ENCODE peak calls at places on chromosomes 4 and X, in six cellular contexts. E is left lung; W is left colon; P is memory B cell; G is CD4-positive, alpha-beta T cell; B is aorta. K is an unnamed sample.
A peak's percentile ranks its signal among the peaks of the same experiment; 100 is the strongest.

GRCh38 chr4:115121351-115122043 is 8.1 kb upstream of the NDST4 start:
- ATAC-seq in E (no peak), W (no peak), P (no peak), G (no peak), B (no peak), K (no peak)

GRCh38 chr4:1601533-1601835 is 82.6 kb downstream of the FAM53A start:
- ATAC-seq in E (no peak), W (no peak), P (no peak), G (no peak), B (no peak), K (no peak)

GRCh38 chr4:188781655-188782054 is 642.4 kb downstream of the TRIML1 start:
- ATAC-seq in E (peak; percentile 39), W (no peak), P (no peak), G (no peak), B (peak; percentile 23), K (no peak)

GRCh38 chr4:109708990-109709389 is 5.7 kb upstream of the CASP6 start:
- ATAC-seq in E (no peak), W (no peak), P (no peak), G (no peak), B (no peak), K (no peak)

GRCh38 chr4:107255114-107255513 is 219.0 kb upstream of the DKK2 start:
- ATAC-seq in E (no peak), W (no peak), P (no peak), G (no peak), B (no peak), K (no peak)

GRCh38 chr4:110249687-110250387 is 51.4 kb upstream of the ELOVL6 start:
- ATAC-seq in E (no peak), W (no peak), P (no peak), G (no peak), B (no peak), K (no peak)

GRCh38 chr4:125387770-125388169 is 73.0 kb downstream of the FAT4 start:
- ATAC-seq in E (no peak), W (no peak), P (no peak), G (no peak), B (peak; percentile 49), K (no peak)

GRCh38 chr4:183840311-183840710 is 64.8 kb upstream of the STOX2 start:
- ATAC-seq in E (peak; percentile 90), W (peak; percentile 81), P (peak; percentile 54), G (no peak), B (peak; percentile 88), K (no peak)

GRCh38 chr4:95409750-95410149 is 139.0 kb downstream of the UNC5C start:
- ATAC-seq in E (no peak), W (no peak), P (no peak), G (no peak), B (no peak), K (no peak)

GRCh38 chrX:12002876-12003275 is 135.4 kb upstream of the FRMPD4 start:
- ATAC-seq in E (no peak), W (no peak), P (no peak), G (no peak), B (no peak), K (no peak)

GRCh38 chrX:110588164-110588563 is 207.5 kb downstream of the CHRDL1 start:
- ATAC-seq in E (peak; percentile 82), W (no peak), P (no peak), G (no peak), B (no peak), K (no peak)

GRCh38 chr4:31068257-31069075 is 348.3 kb downstream of the PCDH7 start:
- ATAC-seq in E (no peak), W (no peak), P (no peak), G (no peak), B (no peak), K (no peak)

GRCh38 chr4:177778623-177779022 is 336.4 kb upstream of the AGA start:
- ATAC-seq in E (no peak), W (no peak), P (no peak), G (no peak), B (no peak), K (no peak)

GRCh38 chr4:97412331-97412730 is 730.9 kb downstream of the STPG2 start:
- ATAC-seq in E (no peak), W (no peak), P (no peak), G (no peak), B (no peak), K (no peak)

GRCh38 chr4:145939241-145939640 is 618 bp upstream of the ZNF827 start:
- ATAC-seq in E (no peak), W (no peak), P (no peak), G (no peak), B (no peak), K (no peak)

K was measured in gastroesophageal sphincter.